ENCODE peak calls at places on chromosome 12, in four cellular contexts. U is heart right ventricle, J is GM12878, B is left lung. T is an unnamed sample.

GRCh38 chr12:90936230-90937005 is 18.6 kb downstream of the CCER1 start:
- DNase-seq in U (no peak), J (no peak), B (no peak), T (no peak)

GRCh38 chr12:65885716-65886115 is 61.4 kb downstream of the HMGA2 start:
- DNase-seq in U (no peak), J (no peak), B (no peak), T (no peak)

GRCh38 chr12:53737951-53738833 is 10.9 kb upstream of the CALCOCO1 start:
- DNase-seq in U (no peak), J (no peak), B (peak), T (no peak)

GRCh38 chr12:94615284-94616216 is 34.8 kb downstream of the TMCC3 start:
- DNase-seq in U (peak), J (no peak), B (no peak), T (no peak)

GRCh38 chr12:6315704-6316597 is 5.5 kb downstream of the PLEKHG6 start:
- DNase-seq in U (no peak), J (no peak), B (no peak), T (no peak)

GRCh38 chr12:100295764-100296555 is 29.0 kb downstream of the SCYL2 start:
- DNase-seq in U (no peak), J (no peak), B (no peak), T (no peak)

GRCh38 chr12:123938679-123939480 is 33.8 kb downstream of the CCDC92 start:
- DNase-seq in U (no peak), J (no peak), B (no peak), T (no peak)

GRCh38 chr12:52971701-52972329 is 22.9 kb downstream of the KRT18 start:
- DNase-seq in U (no peak), J (no peak), B (no peak), T (no peak)

GRCh38 chr12:19227880-19228210 is 98.3 kb downstream of the PLEKHA5 start:
- DNase-seq in U (no peak), J (no peak), B (no peak), T (no peak)

GRCh38 chr12:111791507-111791906 is 24.8 kb downstream of the ALDH2 start:
- DNase-seq in U (no peak), J (no peak), B (no peak), T (no peak)

GRCh38 chr12:84727964-84728363 is 184.6 kb downstream of the SLC6A15 start:
- DNase-seq in U (no peak), J (no peak), B (no peak), T (no peak)

GRCh38 chr12:120847392-120848157 is 56.6 kb downstream of the SPPL3 start:
- DNase-seq in U (no peak), J (peak), B (no peak), T (peak)

GRCh38 chr12:46217686-46218508 is 50.9 kb downstream of the SLC38A1 start:
- DNase-seq in U (no peak), J (peak), B (no peak), T (peak)

GRCh38 chr12:38875571-38876228 is 29.7 kb downstream of the CPNE8 start:
- DNase-seq in U (no peak), J (no peak), B (no peak), T (no peak)

GRCh38 chr12:131177599-131177998 is 223.9 kb downstream of the ADGRD1 start:
- DNase-seq in U (no peak), J (no peak), B (no peak), T (no peak)

GRCh38 chr12:24798335-24798734 is 150.6 kb downstream of the BCAT1 start:
- DNase-seq in U (no peak), J (peak), B (no peak), T (peak)

GRCh38 chr12:63826002-63826585 is 18.4 kb upstream of the SRGAP1 start:
- DNase-seq in U (no peak), J (no peak), B (no peak), T (peak)

GRCh38 chr12:100229036-100229635 is 28.5 kb downstream of the ACTR6 start:
- DNase-seq in U (no peak), J (peak), B (no peak), T (peak)

GRCh38 chr12:106978035-106978800 is 8.7 kb downstream of the MTERF2 start:
- DNase-seq in U (peak), J (no peak), B (no peak), T (no peak)

GRCh38 chr12:103908246-103908541 is 22.0 kb upstream of the HSP90B1 start:
- DNase-seq in U (no peak), J (no peak), B (no peak), T (no peak)

GRCh38 chr12:20829919-20830318 is 19.4 kb downstream of the SLCO1B3 start:
- DNase-seq in U (no peak), J (no peak), B (no peak), T (no peak)

GRCh38 chr12:18576104-18576622 is 161.6 kb downstream of the PLCZ1 start:
- DNase-seq in U (no peak), J (no peak), B (no peak), T (no peak)

GRCh38 chr12:4270670-4271432 is 2.7 kb upstream of the CCND2 start:
- DNase-seq in U (peak), J (no peak), B (peak), T (peak)

GRCh38 chr12:72323881-72324280 is 51.7 kb downstream of the TRHDE start:
- DNase-seq in U (no peak), J (no peak), B (no peak), T (no peak)

GRCh38 chr12:75878382-75878720 is 153.2 kb downstream of the PHLDA1 start:
- DNase-seq in U (no peak), J (no peak), B (no peak), T (no peak)

GRCh38 chr12:69527506-69528272 is 57.5 kb downstream of the FRS2 start:
- DNase-seq in U (no peak), J (no peak), B (no peak), T (no peak)

GRCh38 chr12:8667280-8667679 is 4.7 kb upstream of the MFAP5 start:
- DNase-seq in U (no peak), J (no peak), B (no peak), T (no peak)

GRCh38 chr12:53990311-53991076 is 5.5 kb downstream of the HOXC10 start:
- DNase-seq in U (no peak), J (no peak), B (no peak), T (no peak)

GRCh38 chr12:87425942-87426554 is 603.2 kb downstream of the C12orf50 start:
- DNase-seq in U (no peak), J (no peak), B (no peak), T (no peak)

GRCh38 chr12:54002915-54003339 is 3.0 kb downstream of the HOXC9 start:
- DNase-seq in U (no peak), J (no peak), B (no peak), T (no peak)

GRCh38 chr12:107760207-107760816 is 625 bp downstream of the PRDM4 start:
- DNase-seq in U (peak), J (no peak), B (peak), T (peak)

GRCh38 chr12:97716356-97716755 is 253.8 kb downstream of the RMST start:
- DNase-seq in U (no peak), J (no peak), B (no peak), T (peak)

GRCh38 chr12:54169036-54169435 is 19.7 kb downstream of the SMUG1 start:
- DNase-seq in U (no peak), J (no peak), B (no peak), T (no peak)

GRCh38 chr12:44031472-44032185 is 195.7 kb downstream of the TMEM117 start:
- DNase-seq in U (no peak), J (no peak), B (no peak), T (no peak)

GRCh38 chr12:71846322-71846940 is 6.9 kb downstream of the TBC1D15 start:
- DNase-seq in U (no peak), J (no peak), B (no peak), T (peak)

GRCh38 chr12:52007158-52007921 is 594 bp downstream of the TAMALIN start:
- DNase-seq in U (peak), J (no peak), B (peak), T (no peak)

GRCh38 chr12:130137141-130138018 is 24.9 kb upstream of the FZD10 start:
- DNase-seq in U (no peak), J (no peak), B (no peak), T (no peak)

GRCh38 chr12:121711925-121712461 is 559 bp upstream of the TMEM120B start:
- DNase-seq in U (peak), J (no peak), B (peak), T (peak)

GRCh38 chr12:132522586-132523380 is 32.8 kb downstream of the FBRSL1 start:
- DNase-seq in U (no peak), J (no peak), B (no peak), T (no peak)

GRCh38 chr12:132523576-132524331 is 33.8 kb downstream of the FBRSL1 start:
- DNase-seq in U (peak), J (no peak), B (peak), T (peak)

GRCh38 chr12:132525011-132525832 is 35.3 kb downstream of the FBRSL1 start:
- DNase-seq in U (no peak), J (no peak), B (no peak), T (no peak)

GRCh38 chr12:132525833-132526455 is 36.0 kb downstream of the FBRSL1 start:
- DNase-seq in U (no peak), J (no peak), B (no peak), T (no peak)

GRCh38 chr12:132524405-132524804 is 34.5 kb downstream of the FBRSL1 start:
- DNase-seq in U (no peak), J (no peak), B (no peak), T (peak)
- H3K4me3 ChIP-seq in U (no peak), J (no peak), B (no peak), T (no peak)

GRCh38 chr12:57517187-57517586 is 3.1 kb downstream of the DDIT3 start:
- DNase-seq in U (no peak), J (no peak), B (no peak), T (no peak)

GRCh38 chr12:57516617-57517153 is 3.6 kb downstream of the DDIT3 start:
- DNase-seq in U (no peak), J (no peak), B (no peak), T (no peak)

GRCh38 chr12:57514720-57515467 is 5.4 kb downstream of the DDIT3 start:
- DNase-seq in U (no peak), J (no peak), B (no peak), T (no peak)

GRCh38 chr12:57515934-57516541 is 4.3 kb downstream of the DDIT3 start:
- DNase-seq in U (no peak), J (no peak), B (no peak), T (no peak)

DNA sequence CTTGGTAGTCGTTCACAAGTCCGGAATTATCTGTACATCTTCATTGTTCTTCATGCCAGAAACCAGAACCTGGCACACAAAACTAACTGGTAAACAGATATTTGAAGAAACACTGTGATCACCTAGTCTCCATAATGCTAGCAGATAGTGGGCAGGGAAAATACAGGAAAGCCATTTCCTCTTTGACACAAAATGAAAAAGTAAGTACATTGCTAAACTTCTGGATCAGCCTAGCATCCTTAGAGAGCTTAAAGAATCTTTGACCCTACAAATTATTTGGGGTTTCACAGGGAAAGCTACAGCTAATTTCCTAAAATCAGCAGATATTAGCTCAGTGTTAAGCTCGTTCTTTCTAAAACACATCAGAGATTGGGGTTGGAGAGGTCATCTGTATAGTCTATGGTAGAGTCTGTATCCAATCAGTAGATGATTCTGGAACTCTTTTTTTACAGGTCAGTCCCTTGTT is 4.8 kb downstream of the DDIT3 start:
- DNase-seq in U (no peak), J (no peak), B (no peak), T (no peak)
- TF ChIP-seq CTCF in U (no peak), J (no peak), B (no peak), T (no peak)

DNA sequence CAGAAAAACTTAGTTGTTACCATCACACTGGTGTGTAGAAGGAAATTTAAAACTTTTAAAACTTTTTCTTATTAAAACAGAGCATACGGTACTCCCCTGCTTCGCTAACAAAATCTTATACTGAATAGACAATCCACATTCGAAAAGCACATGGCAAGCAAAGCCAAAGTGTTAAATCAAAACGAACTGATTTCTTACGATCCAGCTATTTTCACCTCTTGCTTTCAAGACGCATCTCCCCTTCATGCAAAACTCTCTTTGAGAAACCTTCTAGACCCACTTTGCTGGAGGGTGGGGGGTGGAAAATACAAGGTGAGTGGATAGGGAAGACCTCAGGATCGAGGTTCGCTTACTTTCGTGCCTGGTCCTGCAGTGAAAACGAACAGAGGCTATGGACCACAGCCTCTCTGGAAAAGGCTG is 328 bp downstream of the INTS13 start:
- DNase-seq in U (no peak), J (no peak), B (no peak), T (no peak)
- H3K4me3 ChIP-seq in U (peak), J (peak), B (peak), T (peak)

DNA sequence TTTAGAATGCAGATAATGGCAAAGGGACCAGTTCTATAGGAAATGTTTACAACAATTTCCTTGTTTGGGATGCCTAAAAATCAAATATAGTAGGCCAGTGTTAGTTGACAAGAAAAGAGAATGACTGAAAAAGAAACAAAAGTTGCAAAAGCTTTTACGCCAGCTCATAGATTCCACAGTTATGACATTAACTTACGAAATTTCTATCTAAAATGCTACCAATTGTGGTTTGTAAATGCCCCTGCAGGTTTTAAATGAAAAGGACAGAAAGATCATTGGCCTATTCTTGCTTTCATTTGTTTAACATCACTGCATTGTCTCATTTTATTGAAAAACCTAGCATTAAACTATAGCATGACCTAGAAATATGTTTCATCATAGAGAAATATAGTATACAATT is 345.8 kb downstream of the CCDC91 start:
- DNase-seq in U (no peak), J (no peak), B (no peak), T (no peak)
- TF ChIP-seq CTCF in U (no peak), J (no peak), B (no peak), T (no peak)

GRCh38 chr12:80187660-80188090 is 88.3 kb downstream of the OTOGL start:
- DNase-seq in U (peak), J (peak), B (no peak), T (peak)

GRCh38 chr12:80188566-80188965 is 89.2 kb downstream of the OTOGL start:
- DNase-seq in U (no peak), J (no peak), B (no peak), T (no peak)

GRCh38 chr12:80189241-80189640 is 89.9 kb downstream of the OTOGL start:
- DNase-seq in U (no peak), J (no peak), B (no peak), T (no peak)

GRCh38 chr12:80192087-80192486 is 92.8 kb downstream of the OTOGL start:
- DNase-seq in U (no peak), J (no peak), B (no peak), T (peak)

GRCh38 chr12:80190001-80190400 is 90.7 kb downstream of the OTOGL start:
- DNase-seq in U (no peak), J (no peak), B (no peak), T (no peak)
- H3K4me3 ChIP-seq in U (no peak), J (no peak), B (no peak), T (no peak)

GRCh38 chr12:113601656-113602263 is 130.1 kb upstream of the LHX5 start:
- DNase-seq in U (no peak), J (no peak), B (no peak), T (no peak)

GRCh38 chr12:113594967-113595366 is 123.3 kb upstream of the LHX5 start:
- DNase-seq in U (no peak), J (no peak), B (no peak), T (no peak)

GRCh38 chr12:113604666-113605065 is 133.0 kb upstream of the LHX5 start:
- DNase-seq in U (no peak), J (no peak), B (no peak), T (no peak)

GRCh38 chr12:113598815-113599406 is 127.2 kb upstream of the LHX5 start:
- DNase-seq in U (no peak), J (no peak), B (no peak), T (no peak)
- TF ChIP-seq CTCF in U (no peak), J (no peak), B (no peak), T (no peak)

GRCh38 chr12:57489157-57489641 is 1.3 kb downstream of the MARS1 start:
- DNase-seq in U (no peak), J (no peak), B (no peak), T (no peak)
- H3K4me3 ChIP-seq in U (peak), J (peak), B (peak), T (peak)

GRCh38 chr12:55745361-55746146 is 2.6 kb downstream of the GDF11 start:
- DNase-seq in U (no peak), J (no peak), B (no peak), T (no peak)

GRCh38 chr12:55746147-55746912 is 3.4 kb downstream of the GDF11 start:
- DNase-seq in U (no peak), J (no peak), B (no peak), T (no peak)

GRCh38 chr12:55743131-55743921 is 404 bp downstream of the GDF11 start:
- DNase-seq in U (no peak), J (no peak), B (peak), T (peak)

GRCh38 chr12:55742719-55743130 is at the start of gene GDF11:
- DNase-seq in U (peak), J (no peak), B (peak), T (peak)

GRCh38 chr12:55743967-55744931 is 1.3 kb downstream of the GDF11 start:
- DNase-seq in U (no peak), J (no peak), B (no peak), T (no peak)
- TF ChIP-seq CTCF in U (no peak), J (peak), B (no peak), T (no peak)